ENCODE peak calls at places on chromosome 7, in six cellular contexts. M is upper lobe of right lung, U is pancreas, P is uterus, V is MM.1S, S is HCT116. A is an unnamed sample.

GRCh38 chr7:71393661-71394060 is 261.7 kb downstream of the GALNT17 start:
- DNase-seq in P (no peak), U (no peak), V (no peak), S (no peak), M (no peak), A (no peak)

GRCh38 chr7:88254721-88255120 is 34.9 kb upstream of the SRI start:
- DNase-seq in V (no peak), U (no peak), P (no peak), S (peak), M (no peak), A (no peak)

GRCh38 chr7:16695621-16696237 is 49.7 kb downstream of the BZW2 start:
- DNase-seq in V (peak), P (no peak), U (no peak), S (peak), M (no peak), A (no peak)

GRCh38 chr7:158432369-158433270 is 155.0 kb downstream of the PTPRN2 start:
- DNase-seq in U (no peak), V (no peak), S (no peak), M (peak), P (peak), A (no peak)

GRCh38 chr7:102282465-102283362 is 4.0 kb upstream of the SH2B2 start:
- DNase-seq in V (no peak), M (no peak), P (no peak), S (no peak), U (no peak), A (no peak)

GRCh38 chr7:57203161-57203791 is 71.0 kb upstream of the ZNF479 start:
- DNase-seq in S (no peak), M (peak), P (no peak), U (no peak), V (no peak), A (no peak)

GRCh38 chr7:1086588-1087461 is 1.1 kb upstream of the GPER1 start:
- DNase-seq in P (peak), V (no peak), M (peak), S (peak), U (peak), A (no peak)

GRCh38 chr7:23539494-23539907 is 7.7 kb upstream of the TRA2A start:
- DNase-seq in V (peak), M (no peak), P (no peak), S (no peak), U (no peak), A (no peak)

GRCh38 chr7:140526214-140526613 is 46.9 kb upstream of the MKRN1 start:
- DNase-seq in M (no peak), P (no peak), U (no peak), S (no peak), V (no peak), A (no peak)

GRCh38 chr7:124497209-124497608 is 268.4 kb downstream of the GPR37 start:
- DNase-seq in U (no peak), S (no peak), V (no peak), M (no peak), P (no peak), A (no peak)

GRCh38 chr7:118080947-118081346 is 103.0 kb upstream of the LSM8 start:
- DNase-seq in M (no peak), P (peak), V (peak), U (no peak), S (peak), A (peak)

GRCh38 chr7:130877676-130878305 is 143.8 kb upstream of the KLF14 start:
- DNase-seq in U (no peak), S (no peak), M (no peak), V (no peak), P (no peak), A (no peak)

GRCh38 chr7:83921798-83922607 is 272.6 kb downstream of the SEMA3A start:
- DNase-seq in P (no peak), S (no peak), V (no peak), M (no peak), U (no peak), A (no peak)

GRCh38 chr7:76191783-76192240 is 9.9 kb upstream of the SRRM3 start:
- DNase-seq in S (peak), P (no peak), M (no peak), U (no peak), V (no peak), A (no peak)

GRCh38 chr7:78420001-78420400 is 621.4 kb downstream of the PHTF2 start:
- DNase-seq in U (no peak), S (no peak), M (no peak), V (no peak), P (no peak), A (no peak)

GRCh38 chr7:116522247-116522646 is 2.6 kb upstream of the CAV1 start:
- DNase-seq in P (no peak), M (no peak), U (no peak), V (no peak), S (peak), A (no peak)

GRCh38 chr7:139776486-139777303 is 1.1 kb downstream of the HIPK2 start:
- DNase-seq in M (peak), S (no peak), P (no peak), V (peak), U (peak), A (no peak)

GRCh38 chr7:85289279-85289678 is 102.4 kb upstream of the SEMA3D start:
- DNase-seq in P (no peak), M (no peak), V (no peak), S (no peak), U (no peak), A (no peak)

GRCh38 chr7:47335557-47336177 is 246.2 kb downstream of the TNS3 start:
- DNase-seq in U (no peak), V (no peak), M (no peak), S (no peak), P (no peak), A (no peak)

GRCh38 chr7:3439333-3440030 is 138.4 kb downstream of the SDK1 start:
- DNase-seq in P (no peak), M (no peak), S (no peak), U (no peak), V (no peak), A (no peak)

GRCh38 chr7:116150588-116150987 is 59.8 kb upstream of the TES start:
- DNase-seq in P (no peak), M (no peak), U (no peak), V (peak), S (no peak), A (no peak)

GRCh38 chr7:112414855-112415490 is 35.3 kb upstream of the IFRD1 start:
- DNase-seq in V (peak), U (no peak), P (no peak), S (peak), M (no peak), A (no peak)

GRCh38 chr7:25429731-25430130 is 201.4 kb upstream of the NPVF start:
- DNase-seq in P (peak), S (no peak), V (no peak), U (no peak), M (no peak), A (no peak)

GRCh38 chr7:66662646-66663264 is 34.1 kb downstream of the KCTD7 start:
- DNase-seq in S (no peak), V (no peak), U (no peak), P (no peak), M (no peak), A (no peak)

GRCh38 chr7:121994625-121995410 is 121.9 kb downstream of the PTPRZ1 start:
- DNase-seq in S (peak), P (peak), V (peak), M (no peak), U (peak), A (peak)

DNA sequence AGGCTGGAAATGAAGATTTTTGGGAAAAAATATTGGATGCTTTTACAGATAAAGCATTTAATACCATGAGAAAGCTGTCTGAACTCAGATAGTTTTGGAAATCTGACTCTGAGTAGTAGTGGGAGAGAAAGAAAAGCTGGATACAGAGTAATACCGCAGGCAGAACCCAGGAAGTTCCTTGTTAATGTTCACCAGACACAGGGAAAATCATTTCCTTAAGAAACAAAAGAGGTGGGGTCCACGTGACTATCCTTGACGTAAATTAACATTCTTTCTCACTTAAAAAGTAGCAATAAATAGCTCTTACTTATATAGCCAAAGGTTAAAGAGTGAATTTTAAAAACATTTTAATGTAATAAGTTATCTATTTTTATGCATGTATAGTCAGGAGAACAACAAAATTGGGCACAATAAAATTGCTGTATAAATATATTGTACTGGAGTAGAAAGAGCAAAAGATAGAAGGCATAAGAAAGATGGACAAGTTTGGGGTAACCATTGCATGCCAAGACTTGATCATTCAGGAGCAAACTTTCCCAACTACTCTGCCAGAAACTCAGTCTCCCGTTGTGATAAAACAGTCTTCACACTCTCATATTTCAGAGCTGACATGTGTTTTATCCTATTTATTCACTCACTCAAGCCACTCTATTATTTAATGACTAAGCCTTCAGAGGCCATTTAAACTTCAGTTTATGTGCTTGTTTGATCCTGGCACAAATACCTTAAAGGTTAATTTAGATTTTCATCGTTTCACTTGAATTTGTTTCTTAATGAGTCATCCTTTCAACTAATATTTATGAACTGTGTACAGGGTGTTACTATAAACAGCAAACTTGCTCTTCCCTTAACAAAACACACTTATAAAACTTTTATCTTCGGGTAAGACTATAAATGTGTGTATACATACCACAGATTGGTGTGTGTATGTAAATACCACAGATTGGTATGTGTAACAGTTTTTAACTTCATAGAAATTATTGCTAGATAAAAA is 143.1 kb downstream of the GNAI1 start:
- DNase-seq in U (no peak), M (no peak), P (no peak), V (no peak), S (peak), A (no peak)
- H3K4me3 ChIP-seq in U (no peak), M (no peak), P (no peak), V (no peak), S (peak), A (no peak)

GRCh38 chr7:105487559-105488218 is 34.4 kb downstream of the PUS7 start:
- DNase-seq in S (no peak), V (peak), U (no peak), P (peak), M (no peak), A (no peak)
- TF ChIP-seq CTCF in S (peak), V (peak), U (no peak), P (peak), M (peak), A (peak)

GRCh38 chr7:19558527-19558926 is 150.3 kb downstream of the POLR1F start:
- DNase-seq in U (no peak), V (no peak), S (no peak), M (no peak), P (no peak), A (no peak)
- H3K4me3 ChIP-seq in U (no peak), V (no peak), S (no peak), M (no peak), P (no peak), A (no peak)

GRCh38 chr7:98618786-98619185 is 1.7 kb downstream of the NPTX2 start:
- DNase-seq in M (no peak), S (no peak), U (peak), V (no peak), P (no peak), A (no peak)

GRCh38 chr7:98617960-98618418 is 904 bp downstream of the NPTX2 start:
- DNase-seq in M (no peak), P (no peak), S (no peak), U (no peak), V (no peak), A (no peak)

GRCh38 chr7:98616381-98617050 is 569 bp upstream of the NPTX2 start:
- DNase-seq in V (no peak), U (no peak), S (no peak), M (no peak), P (no peak), A (no peak)

GRCh38 chr7:98619450-98620321 is 2.6 kb downstream of the NPTX2 start:
- DNase-seq in V (no peak), S (no peak), M (no peak), U (peak), P (no peak), A (no peak)

DNA sequence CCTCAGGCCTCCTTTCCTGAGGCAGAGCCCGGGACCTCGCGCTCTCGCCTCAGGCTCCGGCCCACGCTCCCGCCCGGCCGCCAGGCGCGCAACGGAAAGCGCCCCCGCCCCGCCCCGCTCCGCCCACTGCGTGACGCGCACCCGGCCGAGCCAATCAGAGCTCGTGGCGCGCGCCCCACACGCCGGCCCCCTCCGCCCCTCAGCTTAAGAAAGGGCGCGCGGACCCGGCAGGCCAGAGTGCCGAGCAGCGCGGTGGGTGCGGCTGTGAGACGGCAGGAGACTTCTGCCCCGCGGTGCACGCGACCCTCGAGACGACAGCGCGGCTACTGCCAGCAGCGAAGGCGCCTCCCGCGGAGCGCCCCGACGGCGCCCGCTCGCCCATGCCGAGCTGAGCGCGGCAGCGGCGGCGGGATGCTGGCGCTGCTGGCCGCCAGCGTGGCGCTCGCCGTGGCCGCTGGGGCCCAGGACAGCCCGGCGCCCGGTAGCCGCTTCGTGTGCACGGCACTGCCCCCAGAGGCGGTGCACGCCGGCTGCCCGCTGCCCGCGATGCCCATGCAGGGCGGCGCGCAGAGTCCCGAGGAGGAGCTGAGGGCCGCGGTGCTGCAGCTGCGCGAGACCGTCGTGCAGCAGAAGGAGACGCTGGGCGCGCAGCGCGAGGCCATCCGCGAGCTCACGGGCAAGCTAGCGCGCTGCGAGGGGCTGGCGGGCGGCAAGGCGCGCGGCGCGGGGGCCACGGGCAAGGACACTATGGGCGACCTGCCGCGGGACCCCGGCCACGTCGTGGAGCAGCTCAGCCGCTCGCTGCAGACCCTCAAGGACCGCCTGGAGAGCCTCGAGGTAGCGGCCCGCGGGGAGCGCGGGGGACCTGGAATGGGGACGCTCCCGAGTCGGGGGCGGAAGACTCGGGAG is at the start of gene NPTX2:
- DNase-seq in V (no peak), M (peak), U (peak), S (no peak), P (no peak), A (no peak)
- TF ChIP-seq CTCF in V (no peak), M (no peak), U (no peak), S (no peak), P (no peak), A (no peak)

DNA sequence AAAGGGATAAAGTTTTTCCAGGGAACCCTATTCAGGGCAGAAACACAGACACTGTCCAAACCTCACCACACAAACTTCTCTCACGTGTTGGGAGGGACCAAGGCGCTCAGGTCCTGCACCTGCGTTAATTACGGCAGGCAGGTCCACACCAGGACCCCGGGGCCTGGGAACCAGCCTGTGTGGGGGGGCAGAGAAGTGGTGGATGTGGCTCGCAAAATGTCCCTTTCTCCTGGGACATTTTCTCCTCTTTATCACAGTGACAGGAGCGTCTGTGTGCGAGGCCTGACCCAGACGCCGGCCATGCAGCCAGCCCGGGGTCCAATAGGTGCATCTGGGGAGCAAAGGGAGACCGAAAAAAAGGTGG is 73.4 kb upstream of the ZNF722 start:
- DNase-seq in M (no peak), U (peak), S (no peak), P (no peak), V (no peak), A (no peak)
- H3K4me3 ChIP-seq in M (peak), U (peak), S (no peak), P (peak), V (no peak), A (no peak)

DNA sequence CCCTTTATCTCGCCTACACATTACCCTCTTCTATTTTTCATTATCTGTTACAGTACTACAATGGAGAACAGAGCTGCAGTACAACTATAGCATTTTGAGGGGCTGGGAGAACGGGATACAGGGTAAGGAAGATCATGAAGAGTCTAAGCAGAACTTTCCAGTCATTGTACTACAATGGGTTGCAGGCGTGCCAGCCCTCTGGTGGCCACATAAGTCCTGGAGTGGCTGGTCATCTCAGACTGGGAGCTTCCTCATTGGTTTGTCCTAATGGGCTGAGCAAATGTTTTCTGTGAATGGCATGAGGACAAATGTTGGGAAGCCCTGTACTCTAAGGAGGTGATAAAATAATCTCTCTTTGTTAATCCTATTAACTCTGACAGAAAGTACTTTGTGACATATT is 33.0 kb downstream of the TMEM106B start:
- DNase-seq in P (no peak), V (no peak), S (peak), M (peak), U (peak), A (no peak)
- TF ChIP-seq CTCF in P (no peak), V (peak), S (peak), M (peak), U (no peak), A (peak)

GRCh38 chr7:21544303-21544656 is 1.4 kb downstream of the DNAH11 start:
- DNase-seq in M (no peak), P (no peak), S (no peak), U (no peak), V (no peak), A (no peak)
- H3K4me3 ChIP-seq in M (peak), P (no peak), S (no peak), U (no peak), V (no peak), A (no peak)

A was measured in GM12864.